ENCODE peak calls at places on chromosome 9, in seven cellular contexts. P, A, Z, G, B, I and L are unnamed samples.

GRCh38 chr9:135526730-135527571 is 5.7 kb downstream of the LCN1 start:
- DNase-seq in P (peak; percentile 37), A (no peak), Z (no peak), G (no peak), B (no peak), I (no peak), L (no peak)

GRCh38 chr9:32117291-32117690 is 267.2 kb upstream of the ACO1 start:
- DNase-seq in P (no peak), A (no peak), Z (no peak), G (no peak), B (no peak), I (no peak), L (no peak)

GRCh38 chr9:71446081-71446480 is 322.2 kb downstream of the CEMIP2 start:
- DNase-seq in P (no peak), A (no peak), Z (no peak), G (no peak), B (no peak), I (no peak), L (no peak)

GRCh38 chr9:121182976-121183375 is 18.7 kb downstream of the RAB14 start:
- DNase-seq in P (no peak), A (no peak), Z (no peak), G (no peak), B (no peak), I (no peak), L (no peak)

GRCh38 chr9:116247791-116248343 is 94.3 kb downstream of the PAPPA start:
- DNase-seq in P (no peak), A (no peak), Z (peak; percentile 63), G (no peak), B (no peak), I (no peak), L (no peak)

GRCh38 chr9:34540826-34541225 is 18.0 kb upstream of the ENHO start:
- DNase-seq in P (no peak), A (peak; percentile 30), Z (peak; percentile 65), G (no peak), B (peak; percentile 64), I (no peak), L (no peak)

GRCh38 chr9:135358161-135358940 is 121.2 kb upstream of the PPP1R26 start:
- DNase-seq in P (no peak), A (no peak), Z (no peak), G (no peak), B (no peak), I (no peak), L (no peak)

GRCh38 chr9:137129089-137129455 is 9.9 kb upstream of the GRIN1 start:
- DNase-seq in P (peak; percentile 57), A (no peak), Z (peak; percentile 35), G (no peak), B (peak; percentile 25), I (no peak), L (no peak)

GRCh38 chr9:20568406-20568805 is 53.9 kb downstream of the MLLT3 start:
- DNase-seq in P (no peak), A (no peak), Z (no peak), G (no peak), B (no peak), I (no peak), L (no peak)

GRCh38 chr9:6782981-6783380 is 25.2 kb downstream of the KDM4C start:
- DNase-seq in P (no peak), A (no peak), Z (no peak), G (no peak), B (no peak), I (no peak), L (no peak)

GRCh38 chr9:95128177-95128524 is 189.4 kb downstream of the FANCC start:
- DNase-seq in P (no peak), A (no peak), Z (no peak), G (no peak), B (no peak), I (no peak), L (no peak)

DNA sequence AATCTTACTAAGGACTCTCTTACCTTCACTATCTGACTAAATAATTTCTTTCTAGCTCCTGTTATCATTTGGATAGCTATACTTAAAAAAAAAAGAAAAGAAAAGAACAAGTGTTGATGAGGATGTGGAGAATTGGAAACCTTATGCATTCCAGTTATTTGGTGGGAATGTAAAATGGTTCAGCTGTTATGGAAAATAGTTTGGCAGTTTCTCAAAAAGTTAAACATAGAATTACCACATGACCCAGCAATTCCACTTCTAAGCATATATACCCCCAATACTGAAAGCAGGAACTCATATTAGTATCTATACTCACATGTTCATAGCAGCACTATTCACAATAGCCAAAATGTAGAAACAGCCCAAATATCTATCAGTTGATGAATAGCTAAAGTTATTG is 61.1 kb downstream of the GNA14 start:
- DNase-seq in P (no peak), A (no peak), Z (peak; percentile 36), G (no peak), B (no peak), I (no peak), L (no peak)
- H3K27me3 ChIP-seq in P (no peaks in the 10 kb centered on the region), A (no peaks in the 10 kb centered on the region), Z (no peaks in the 10 kb centered on the region), G (no peaks in the 10 kb centered on the region), B (peaks cover 2% of the 10 kb centered on the region), I (no peaks in the 10 kb centered on the region), L (no peaks in the 10 kb centered on the region)

DNA sequence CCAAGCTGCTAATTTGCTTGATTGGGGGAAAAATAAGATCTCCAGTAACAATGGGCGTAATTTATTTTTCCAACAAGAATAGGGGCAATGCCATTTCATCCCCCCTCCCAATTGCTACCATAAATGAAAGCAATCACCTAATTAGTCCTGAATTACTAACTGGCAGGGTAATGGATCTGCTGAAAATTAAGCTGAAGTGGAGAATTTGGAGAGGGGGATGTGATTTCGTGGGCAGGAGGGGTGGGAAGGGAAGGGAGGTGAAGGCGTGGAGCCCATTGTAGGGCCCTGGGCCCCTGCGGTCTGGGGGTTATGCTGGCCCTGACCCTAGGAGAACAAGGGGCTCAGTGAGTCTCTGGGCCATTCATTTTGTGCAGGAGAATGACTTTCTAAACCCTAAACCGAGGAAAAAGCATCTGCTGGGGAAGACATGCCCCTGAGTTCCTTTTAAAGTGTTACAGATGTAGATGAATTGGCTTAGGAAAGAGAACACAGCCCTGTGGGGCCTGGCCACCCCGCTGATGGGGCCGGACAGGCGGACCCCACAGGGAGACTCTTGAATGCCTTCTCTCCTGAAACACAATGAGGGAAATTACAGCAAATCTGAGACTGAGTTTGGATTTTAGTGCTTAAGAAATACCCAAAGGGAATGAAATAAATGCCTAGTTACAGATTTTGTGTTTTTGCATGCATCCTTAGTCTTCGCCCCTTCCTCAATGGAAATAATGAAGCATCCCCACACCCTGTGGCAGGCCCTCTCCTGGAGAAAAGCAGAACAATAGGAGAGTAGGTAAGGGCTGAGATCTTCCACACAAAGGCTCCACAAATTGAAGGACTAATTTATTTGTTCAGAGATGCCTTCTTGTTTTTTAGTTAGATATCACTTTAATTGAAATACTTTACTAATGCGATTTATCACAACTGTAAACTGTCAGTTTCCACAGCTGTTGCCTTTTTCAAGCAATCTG is 143.2 kb downstream of the PSAT1 start:
- DNase-seq in P (no peak), A (no peak), Z (no peak), G (no peak), B (no peak), I (no peak), L (no peak)
- TF ChIP-seq CTCF in P (no peak), A (no peak), Z (no peak), G (no peak), B (no peak), I (no peak), L (no peak)

GRCh38 chr9:131282175-131282574 is 5.9 kb upstream of the FAM78A start:
- DNase-seq in P (no peak), A (no peak), Z (no peak), G (no peak), B (no peak), I (no peak), L (no peak)

GRCh38 chr9:131280660-131281059 is 4.3 kb upstream of the FAM78A start:
- DNase-seq in P (no peak), A (no peak), Z (no peak), G (no peak), B (no peak), I (no peak), L (no peak)

GRCh38 chr9:131281119-131281965 is 5.0 kb upstream of the FAM78A start:
- DNase-seq in P (peak; percentile 75), A (no peak), Z (no peak), G (no peak), B (no peak), I (no peak), L (no peak)

GRCh38 chr9:131284856-131285255 is 4.7 kb upstream of the PLPP7 start:
- DNase-seq in P (no peak), A (no peak), Z (no peak), G (no peak), B (no peak), I (no peak), L (no peak)

DNA sequence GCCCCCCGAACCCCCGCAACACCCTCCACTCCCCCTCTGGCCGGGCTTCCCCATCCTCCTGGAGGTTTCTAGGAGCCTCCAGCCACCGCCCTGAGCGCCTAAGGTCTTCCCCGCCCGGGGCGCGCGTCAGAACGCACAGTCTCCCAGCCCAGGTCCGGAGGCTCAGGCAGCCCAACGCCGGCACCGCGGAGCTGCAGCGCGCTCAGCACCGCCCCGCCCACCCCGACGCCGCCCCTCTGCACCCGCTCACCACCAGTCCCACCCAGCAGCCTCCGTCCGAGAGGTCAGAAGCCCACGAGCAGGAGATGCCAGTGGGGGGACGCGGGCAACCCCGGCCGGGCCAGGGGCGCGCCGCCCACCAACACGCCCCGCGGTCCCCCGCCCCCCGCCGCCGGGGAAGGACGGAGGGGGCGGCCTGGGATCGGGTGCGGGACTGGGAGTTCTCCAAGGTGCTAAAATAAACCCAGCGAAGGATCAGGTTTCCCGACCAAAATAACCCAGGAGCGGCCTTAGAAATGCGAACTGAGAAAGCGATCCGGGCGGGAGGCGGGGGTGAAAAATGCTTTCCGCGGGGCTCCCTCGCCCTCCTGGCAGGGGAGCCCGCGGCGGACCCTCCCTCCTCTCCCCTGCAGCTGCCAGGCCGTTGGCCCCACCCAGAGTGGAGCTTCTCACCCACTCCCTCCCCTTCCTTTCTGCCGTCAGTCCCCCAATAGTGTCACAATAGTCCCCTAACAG is 6.5 kb upstream of the FAM78A start:
- DNase-seq in P (peak; percentile 96), A (no peak), Z (peak; percentile 30), G (peak; percentile 54), B (peak; percentile 28), I (no peak), L (no peak)
- H3K4me3 ChIP-seq in P (peak overlapping the region; percentile 79), A (peak overlapping the region; percentile 32), Z (peak overlapping the region; percentile 29), G (peak overlapping the region; percentile 59), B (no peak overlapping the region), I (peak overlapping the region; percentile 35), L (peak overlapping the region; percentile 55)

DNA sequence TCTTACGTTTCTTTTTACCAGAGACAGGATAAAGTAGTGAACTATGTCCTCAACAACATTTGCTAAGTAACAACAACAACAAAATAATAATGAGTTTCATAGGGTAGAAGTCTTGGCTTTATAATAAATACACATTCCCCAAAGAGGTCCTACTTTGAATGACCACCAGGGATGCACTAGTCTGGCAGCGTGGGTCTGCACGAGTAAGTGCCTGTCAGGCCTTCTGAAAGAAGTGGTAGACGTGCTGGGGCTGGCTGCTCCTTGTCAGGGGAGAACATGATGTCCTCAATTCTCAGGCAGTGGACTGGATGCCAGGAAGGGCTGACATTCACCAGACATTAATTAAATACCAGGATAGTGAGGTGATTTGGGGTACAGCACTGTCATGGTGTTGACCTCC is 331.1 kb downstream of the TMEM38B start:
- DNase-seq in P (peak; percentile 36), A (no peak), Z (no peak), G (peak; percentile 37), B (no peak), I (no peak), L (no peak)
- H3K27me3 ChIP-seq in P (no peaks in the 10 kb centered on the region), A (no peaks in the 10 kb centered on the region), Z (no peaks in the 10 kb centered on the region), G (no peaks in the 10 kb centered on the region), B (no peaks in the 10 kb centered on the region), I (no peaks in the 10 kb centered on the region), L (no peaks in the 10 kb centered on the region)